ENCODE peak calls at places on chromosomes 12 and 14, in six cellular contexts. One of them, this sample, is unnamed.

GRCh38 chr12:59649203-59649602 is 53.4 kb downstream of the SLC16A7 start:
- DNase-seq in ovary: no peak
- DNase-seq in breast epithelium: no peak
- DNase-seq in tibial nerve: no peak
- DNase-seq in K562: no peak
- DNase-seq in A549: no peak
- DNase-seq in this sample: no peak

GRCh38 chr14:67583711-67584644 is 16.1 kb downstream of the PIGH start:
- DNase-seq in ovary: no peak
- DNase-seq in breast epithelium: no peak
- DNase-seq in tibial nerve: peak; percentile 51
- DNase-seq in K562: peak; percentile 60
- DNase-seq in A549: peak; percentile 81
- DNase-seq in this sample: peak; percentile 46

GRCh38 chr14:95535226-95536021 is 574 bp downstream of the GLRX5 start:
- DNase-seq in ovary: no peak
- DNase-seq in breast epithelium: peak; percentile 17
- DNase-seq in tibial nerve: no peak
- DNase-seq in K562: peak; percentile 29
- DNase-seq in A549: no peak
- DNase-seq in this sample: no peak

GRCh38 chr12:3753549-3754284 is 808 bp upstream of the CRACR2A start:
- DNase-seq in ovary: peak; percentile 58
- DNase-seq in breast epithelium: no peak
- DNase-seq in tibial nerve: peak; percentile 45
- DNase-seq in K562: no peak
- DNase-seq in A549: no peak
- DNase-seq in this sample: no peak

GRCh38 chr12:123526542-123527080 is 6.9 kb downstream of the RILPL1 start:
- DNase-seq in ovary: no peak
- DNase-seq in breast epithelium: no peak
- DNase-seq in tibial nerve: no peak
- DNase-seq in K562: no peak
- DNase-seq in A549: no peak
- DNase-seq in this sample: no peak

GRCh38 chr12:130552483-130552996 is 163.6 kb downstream of the RIMBP2 start:
- DNase-seq in ovary: no peak
- DNase-seq in breast epithelium: no peak
- DNase-seq in tibial nerve: no peak
- DNase-seq in K562: no peak
- DNase-seq in A549: no peak
- DNase-seq in this sample: no peak

GRCh38 chr12:48817957-48818830 is at the start of gene CACNB3:
- DNase-seq in ovary: peak; percentile 83
- DNase-seq in breast epithelium: peak; percentile 57
- DNase-seq in tibial nerve: peak; percentile 68
- DNase-seq in K562: peak; percentile 88
- DNase-seq in A549: peak; percentile 70
- DNase-seq in this sample: peak; percentile 60

GRCh38 chr14:103690332-103690731 is 24.9 kb downstream of the XRCC3 start:
- DNase-seq in ovary: no peak
- DNase-seq in breast epithelium: no peak
- DNase-seq in tibial nerve: no peak
- DNase-seq in K562: no peak
- DNase-seq in A549: no peak
- DNase-seq in this sample: no peak

GRCh38 chr14:44316647-44317432 is 190.2 kb downstream of the FSCB start:
- DNase-seq in ovary: no peak
- DNase-seq in breast epithelium: no peak
- DNase-seq in tibial nerve: no peak
- DNase-seq in K562: peak; percentile 36
- DNase-seq in A549: peak; percentile 68
- DNase-seq in this sample: no peak

GRCh38 chr14:70808023-70808401 is 1.3 kb downstream of the MAP3K9 start:
- DNase-seq in ovary: no peak
- DNase-seq in breast epithelium: peak; percentile 41
- DNase-seq in tibial nerve: no peak
- DNase-seq in K562: no peak
- DNase-seq in A549: peak; percentile 68
- DNase-seq in this sample: peak; percentile 43

GRCh38 chr14:71140157-71140556 is 232.9 kb downstream of the PCNX1 start:
- DNase-seq in ovary: no peak
- DNase-seq in breast epithelium: no peak
- DNase-seq in tibial nerve: no peak
- DNase-seq in K562: no peak
- DNase-seq in A549: no peak
- DNase-seq in this sample: no peak

GRCh38 chr12:3683670-3684069 is 69.2 kb downstream of the CRACR2A start:
- DNase-seq in ovary: no peak
- DNase-seq in breast epithelium: no peak
- DNase-seq in tibial nerve: no peak
- DNase-seq in K562: peak; percentile 24
- DNase-seq in A549: no peak
- DNase-seq in this sample: no peak

GRCh38 chr12:124321040-124321481 is 26.2 kb downstream of the RFLNA start:
- DNase-seq in ovary: peak; percentile 49
- DNase-seq in breast epithelium: no peak
- DNase-seq in tibial nerve: peak; percentile 76
- DNase-seq in K562: peak; percentile 75
- DNase-seq in A549: peak; percentile 71
- DNase-seq in this sample: peak; percentile 49

GRCh38 chr12:100401660-100402059 is 44.8 kb downstream of the SLC17A8 start:
- DNase-seq in ovary: no peak
- DNase-seq in breast epithelium: no peak
- DNase-seq in tibial nerve: no peak
- DNase-seq in K562: no peak
- DNase-seq in A549: peak; percentile 39
- DNase-seq in this sample: no peak

GRCh38 chr12:82818276-82819035 is 131.8 kb downstream of the TMTC2 start:
- DNase-seq in ovary: no peak
- DNase-seq in breast epithelium: no peak
- DNase-seq in tibial nerve: no peak
- DNase-seq in K562: no peak
- DNase-seq in A549: no peak
- DNase-seq in this sample: no peak

GRCh38 chr12:76765598-76765997 is 1.7 kb downstream of the ZDHHC17 start:
- DNase-seq in ovary: no peak
- DNase-seq in breast epithelium: no peak
- DNase-seq in tibial nerve: no peak
- DNase-seq in K562: no peak
- DNase-seq in A549: no peak
- DNase-seq in this sample: no peak

GRCh38 chr12:12903642-12904609 is 12.6 kb downstream of the GPRC5A start:
- DNase-seq in ovary: no peak
- DNase-seq in breast epithelium: no peak
- DNase-seq in tibial nerve: no peak
- DNase-seq in K562: no peak
- DNase-seq in A549: no peak
- DNase-seq in this sample: no peak

GRCh38 chr12:77045183-77045582 is 20.2 kb downstream of the E2F7 start:
- DNase-seq in ovary: no peak
- DNase-seq in breast epithelium: no peak
- DNase-seq in tibial nerve: no peak
- DNase-seq in K562: no peak
- DNase-seq in A549: no peak
- DNase-seq in this sample: no peak

GRCh38 chr12:54759751-54760150 is 94.6 kb upstream of the MUCL1 start:
- DNase-seq in ovary: no peak
- DNase-seq in breast epithelium: no peak
- DNase-seq in tibial nerve: no peak
- DNase-seq in K562: no peak
- DNase-seq in A549: no peak
- DNase-seq in this sample: peak; percentile 57

GRCh38 chr14:70972107-70972976 is 65.1 kb downstream of the PCNX1 start:
- DNase-seq in ovary: peak; percentile 82
- DNase-seq in breast epithelium: peak; percentile 85
- DNase-seq in tibial nerve: peak; percentile 98
- DNase-seq in K562: peak; percentile 32
- DNase-seq in A549: peak; percentile 21
- DNase-seq in this sample: peak; percentile 89

GRCh38 chr12:103771466-103771865 is 69.6 kb downstream of the NT5DC3 start:
- DNase-seq in ovary: peak; percentile 33
- DNase-seq in breast epithelium: no peak
- DNase-seq in tibial nerve: peak; percentile 17
- DNase-seq in K562: peak; percentile 37
- DNase-seq in A549: peak; percentile 59
- DNase-seq in this sample: no peak

GRCh38 chr14:54976316-54976715 is 50.6 kb downstream of the WDHD1 start:
- DNase-seq in ovary: no peak
- DNase-seq in breast epithelium: no peak
- DNase-seq in tibial nerve: no peak
- DNase-seq in K562: no peak
- DNase-seq in A549: no peak
- DNase-seq in this sample: no peak

GRCh38 chr14:31543969-31544799 is 17.0 kb upstream of the NUBPL start:
- DNase-seq in ovary: no peak
- DNase-seq in breast epithelium: no peak
- DNase-seq in tibial nerve: no peak
- DNase-seq in K562: no peak
- DNase-seq in A549: no peak
- DNase-seq in this sample: no peak
- TF ChIP-seq CTCF in ovary: no peak
- TF ChIP-seq CTCF in breast epithelium: no peak
- TF ChIP-seq CTCF in tibial nerve: peak; percentile 7
- TF ChIP-seq CTCF in K562: no peak
- TF ChIP-seq CTCF in A549: no peak
- TF ChIP-seq CTCF in this sample: no peak

GRCh38 chr14:77603031-77603430 is 13.4 kb downstream of the SPTLC2 start:
- DNase-seq in ovary: no peak
- DNase-seq in breast epithelium: no peak
- DNase-seq in tibial nerve: no peak
- DNase-seq in K562: no peak
- DNase-seq in A549: no peak
- DNase-seq in this sample: no peak

GRCh38 chr14:77603654-77604270 is 12.7 kb downstream of the SPTLC2 start:
- DNase-seq in ovary: peak; percentile 29
- DNase-seq in breast epithelium: no peak
- DNase-seq in tibial nerve: peak; percentile 39
- DNase-seq in K562: peak; percentile 37
- DNase-seq in A549: peak; percentile 56
- DNase-seq in this sample: no peak

GRCh38 chr14:77598366-77599050 is 17.9 kb downstream of the SPTLC2 start:
- DNase-seq in ovary: no peak
- DNase-seq in breast epithelium: no peak
- DNase-seq in tibial nerve: no peak
- DNase-seq in K562: no peak
- DNase-seq in A549: no peak
- DNase-seq in this sample: no peak

GRCh38 chr14:77601846-77602609 is 14.4 kb downstream of the SPTLC2 start:
- DNase-seq in ovary: no peak
- DNase-seq in breast epithelium: no peak
- DNase-seq in tibial nerve: no peak
- DNase-seq in K562: no peak
- DNase-seq in A549: no peak
- DNase-seq in this sample: no peak

GRCh38 chr14:77599894-77600293 is 16.5 kb downstream of the SPTLC2 start:
- DNase-seq in ovary: no peak
- DNase-seq in breast epithelium: no peak
- DNase-seq in tibial nerve: no peak
- DNase-seq in K562: no peak
- DNase-seq in A549: no peak
- DNase-seq in this sample: no peak
- H3K4me1 ChIP-seq in ovary: peaks cover 6% of the 10 kb centered on the region
- H3K4me1 ChIP-seq in breast epithelium: no peaks in the 10 kb centered on the region
- H3K4me1 ChIP-seq in tibial nerve: peaks cover 56% of the 10 kb centered on the region
- H3K4me1 ChIP-seq in K562: peaks cover 18% of the 10 kb centered on the region
- H3K4me1 ChIP-seq in A549: peaks cover 56% of the 10 kb centered on the region
- H3K4me1 ChIP-seq in this sample: no peaks in the 10 kb centered on the region

GRCh38 chr14:100673085-100673806 is 53.4 kb upstream of the DLK1 start:
- DNase-seq in ovary: no peak
- DNase-seq in breast epithelium: no peak
- DNase-seq in tibial nerve: no peak
- DNase-seq in K562: no peak
- DNase-seq in A549: no peak
- DNase-seq in this sample: peak; percentile 83
- TF ChIP-seq POLR2A in ovary: no peak
- TF ChIP-seq POLR2A in breast epithelium: no peak
- TF ChIP-seq POLR2A in tibial nerve: no peak
- TF ChIP-seq POLR2A in K562: no peak
- TF ChIP-seq POLR2A in A549: no peak
- TF ChIP-seq POLR2A in this sample: peak; percentile 11

GRCh38 chr14:105472496-105472991 is 2.1 kb upstream of the CRIP2 start:
- DNase-seq in ovary: no peak
- DNase-seq in breast epithelium: no peak
- DNase-seq in tibial nerve: no peak
- DNase-seq in K562: no peak
- DNase-seq in A549: no peak
- DNase-seq in this sample: no peak

GRCh38 chr14:105469456-105470162 is 5.0 kb upstream of the CRIP2 start:
- DNase-seq in ovary: no peak
- DNase-seq in breast epithelium: peak; percentile 66
- DNase-seq in tibial nerve: no peak
- DNase-seq in K562: no peak
- DNase-seq in A549: no peak
- DNase-seq in this sample: no peak

GRCh38 chr14:105471823-105472495 is 2.7 kb upstream of the CRIP2 start:
- DNase-seq in ovary: no peak
- DNase-seq in breast epithelium: no peak
- DNase-seq in tibial nerve: no peak
- DNase-seq in K562: no peak
- DNase-seq in A549: no peak
- DNase-seq in this sample: no peak

GRCh38 chr14:105470163-105470811 is 4.3 kb upstream of the CRIP2 start:
- DNase-seq in ovary: no peak
- DNase-seq in breast epithelium: no peak
- DNase-seq in tibial nerve: no peak
- DNase-seq in K562: no peak
- DNase-seq in A549: no peak
- DNase-seq in this sample: no peak

DNA sequence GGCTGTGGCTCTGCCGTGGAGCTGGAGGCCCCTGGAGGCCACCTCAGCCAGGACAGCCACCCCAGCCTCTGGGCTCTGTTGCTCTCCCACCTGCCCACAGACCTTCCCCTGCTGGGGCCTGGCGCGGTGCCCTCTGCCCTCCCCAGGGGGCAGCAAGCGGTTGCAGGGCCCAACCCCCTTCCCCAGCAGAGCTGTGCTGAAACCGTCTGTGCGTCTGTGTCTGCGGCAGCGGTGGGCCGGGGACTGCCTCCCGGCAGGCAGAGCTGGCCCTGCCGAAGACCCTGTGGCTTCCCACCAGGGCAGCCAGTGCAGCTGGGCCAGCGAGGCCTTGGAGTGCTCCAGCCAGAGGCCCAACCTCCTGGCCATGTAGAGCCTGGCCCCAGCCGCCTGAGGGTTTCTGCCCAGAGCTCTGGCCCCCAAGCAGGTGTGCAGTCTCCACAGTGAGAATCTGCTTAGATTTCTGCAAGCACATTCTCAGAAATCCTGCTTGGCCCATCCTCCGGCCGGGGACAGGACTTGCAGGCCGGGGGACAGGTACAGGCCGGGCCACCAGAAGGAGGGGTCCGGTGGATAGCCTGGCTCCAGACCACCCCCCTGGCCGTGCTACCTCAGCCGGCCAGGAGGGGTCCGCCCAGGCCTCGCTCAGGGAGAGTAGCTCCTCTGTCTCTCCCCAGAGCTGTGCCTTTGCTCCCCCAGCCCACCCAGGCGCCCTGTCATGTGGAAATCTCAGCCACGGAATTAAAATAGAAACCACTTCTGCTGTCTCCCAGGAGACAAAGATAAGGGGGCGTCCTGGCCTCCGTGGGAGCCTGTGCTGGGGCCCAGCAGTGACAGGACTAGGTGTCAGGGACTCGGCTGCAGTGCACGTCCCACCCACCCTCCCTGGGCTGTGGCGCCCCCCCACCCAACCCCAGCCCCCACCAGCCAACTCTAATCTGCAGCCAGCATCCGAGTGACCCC is 3.5 kb upstream of the CRIP2 start:
- DNase-seq in ovary: no peak
- DNase-seq in breast epithelium: no peak
- DNase-seq in tibial nerve: no peak
- DNase-seq in K562: peak; percentile 22
- DNase-seq in A549: no peak
- DNase-seq in this sample: no peak
- TF ChIP-seq CTCF in ovary: no peak
- TF ChIP-seq CTCF in breast epithelium: no peak
- TF ChIP-seq CTCF in tibial nerve: no peak
- TF ChIP-seq CTCF in K562: peak; percentile 20
- TF ChIP-seq CTCF in A549: no peak
- TF ChIP-seq CTCF in this sample: no peak